ENCODE peak calls at places on chromosome 18, in eight cellular contexts. One of them, this sample, is unnamed. For H3K36me3, the result is how much of the 10 kb centered on the place peaks cover.

GRCh38 chr18:49476664-49477411 is 10.2 kb downstream of the C18orf32 start:
- DNase-seq in mesenchymal stem cell: peak
- DNase-seq in NT2/D1: no peak
- DNase-seq in uterus: no peak
- DNase-seq in hepatocyte: peak
- DNase-seq in pancreas: no peak
- DNase-seq in HepG2: no peak
- DNase-seq in tibial artery: no peak
- DNase-seq in this sample: peak

GRCh38 chr18:41690332-41691110 is 264.5 kb upstream of the PIK3C3 start:
- DNase-seq in mesenchymal stem cell: peak
- DNase-seq in NT2/D1: no peak
- DNase-seq in uterus: no peak
- DNase-seq in hepatocyte: no peak
- DNase-seq in pancreas: no peak
- DNase-seq in HepG2: no peak
- DNase-seq in tibial artery: no peak
- DNase-seq in this sample: peak

GRCh38 chr18:21341141-21341540 is 99.1 kb downstream of the GREB1L start:
- DNase-seq in mesenchymal stem cell: no peak
- DNase-seq in NT2/D1: no peak
- DNase-seq in uterus: no peak
- DNase-seq in hepatocyte: no peak
- DNase-seq in pancreas: no peak
- DNase-seq in HepG2: no peak
- DNase-seq in tibial artery: no peak
- DNase-seq in this sample: no peak

GRCh38 chr18:78634061-78634696 is 345.4 kb upstream of the SALL3 start:
- DNase-seq in mesenchymal stem cell: no peak
- DNase-seq in NT2/D1: no peak
- DNase-seq in uterus: no peak
- DNase-seq in hepatocyte: no peak
- DNase-seq in pancreas: no peak
- DNase-seq in HepG2: no peak
- DNase-seq in tibial artery: no peak
- DNase-seq in this sample: no peak

GRCh38 chr18:77334876-77335275 is 85.2 kb downstream of the GALR1 start:
- DNase-seq in mesenchymal stem cell: no peak
- DNase-seq in NT2/D1: no peak
- DNase-seq in uterus: no peak
- DNase-seq in hepatocyte: no peak
- DNase-seq in pancreas: no peak
- DNase-seq in HepG2: no peak
- DNase-seq in tibial artery: no peak
- DNase-seq in this sample: no peak

GRCh38 chr18:50662775-50663383 is 103.0 kb downstream of the MAPK4 start:
- DNase-seq in mesenchymal stem cell: no peak
- DNase-seq in NT2/D1: no peak
- DNase-seq in uterus: no peak
- DNase-seq in hepatocyte: no peak
- DNase-seq in pancreas: no peak
- DNase-seq in HepG2: no peak
- DNase-seq in tibial artery: no peak
- DNase-seq in this sample: no peak

GRCh38 chr18:75500510-75500909 is 73.0 kb upstream of the SMIM21 start:
- DNase-seq in mesenchymal stem cell: peak
- DNase-seq in NT2/D1: no peak
- DNase-seq in uterus: no peak
- DNase-seq in hepatocyte: peak
- DNase-seq in pancreas: no peak
- DNase-seq in HepG2: no peak
- DNase-seq in tibial artery: no peak
- DNase-seq in this sample: no peak

GRCh38 chr18:46360841-46361240 is 256.7 kb downstream of the HAUS1 start:
- DNase-seq in mesenchymal stem cell: no peak
- DNase-seq in NT2/D1: no peak
- DNase-seq in uterus: no peak
- DNase-seq in hepatocyte: no peak
- DNase-seq in pancreas: no peak
- DNase-seq in HepG2: no peak
- DNase-seq in tibial artery: no peak
- DNase-seq in this sample: no peak

GRCh38 chr18:36602620-36603019 is 226.2 kb downstream of the TPGS2 start:
- DNase-seq in mesenchymal stem cell: no peak
- DNase-seq in NT2/D1: no peak
- DNase-seq in uterus: no peak
- DNase-seq in hepatocyte: no peak
- DNase-seq in pancreas: no peak
- DNase-seq in HepG2: no peak
- DNase-seq in tibial artery: no peak
- DNase-seq in this sample: no peak

GRCh38 chr18:42287047-42287446 is 332.0 kb downstream of the PIK3C3 start:
- DNase-seq in mesenchymal stem cell: no peak
- DNase-seq in NT2/D1: no peak
- DNase-seq in uterus: no peak
- DNase-seq in hepatocyte: no peak
- DNase-seq in pancreas: no peak
- DNase-seq in HepG2: no peak
- DNase-seq in tibial artery: no peak
- DNase-seq in this sample: no peak

GRCh38 chr18:49021433-49022129 is 70.8 kb upstream of the SMAD7 start:
- DNase-seq in mesenchymal stem cell: peak
- DNase-seq in NT2/D1: no peak
- DNase-seq in uterus: no peak
- DNase-seq in hepatocyte: peak
- DNase-seq in pancreas: peak
- DNase-seq in HepG2: peak
- DNase-seq in tibial artery: no peak
- DNase-seq in this sample: peak

DNA sequence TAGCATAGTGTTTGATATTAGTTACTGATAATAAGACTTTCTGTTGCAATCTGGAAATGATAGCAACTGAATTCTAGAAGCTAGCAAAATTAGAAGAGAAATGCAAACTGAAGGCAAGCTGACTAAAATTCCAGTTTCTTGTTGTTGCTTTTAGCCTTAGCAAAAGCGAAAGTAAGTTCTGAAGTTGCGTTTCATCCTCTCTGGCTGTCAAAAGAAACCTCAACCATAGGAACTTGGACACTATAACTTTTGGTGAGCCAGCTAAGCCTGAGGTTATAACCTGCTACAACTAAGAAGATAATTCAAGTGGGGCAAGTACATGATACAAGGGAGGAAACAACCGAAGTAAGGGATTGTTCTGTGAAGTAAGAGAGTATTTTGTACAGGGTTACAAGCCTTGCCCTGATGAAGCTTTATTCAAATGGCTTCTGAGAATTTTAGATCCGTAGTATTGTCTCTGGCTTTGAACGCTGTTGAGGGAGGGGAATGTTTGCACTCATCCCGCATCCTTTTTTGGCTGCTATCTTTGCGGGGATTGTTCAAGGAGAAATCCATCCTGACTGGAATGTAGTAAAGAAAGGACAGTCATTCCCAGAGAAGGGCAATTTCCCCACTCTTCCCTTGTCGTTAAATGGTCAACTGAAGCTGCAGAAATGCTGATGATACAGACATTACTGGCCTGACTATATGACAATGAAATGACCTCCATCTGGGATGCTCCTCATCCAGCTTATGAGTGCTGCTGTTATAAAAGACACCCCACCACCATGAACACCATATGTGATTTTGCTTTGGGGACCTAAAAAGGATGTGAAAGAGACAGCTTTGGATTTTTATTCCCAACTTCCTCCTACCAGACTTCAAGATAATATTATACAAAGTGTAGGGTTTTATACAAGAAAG is 7.0 kb upstream of the TMX3 start:
- DNase-seq in mesenchymal stem cell: peak
- DNase-seq in NT2/D1: no peak
- DNase-seq in uterus: no peak
- DNase-seq in hepatocyte: no peak
- DNase-seq in pancreas: no peak
- DNase-seq in HepG2: no peak
- DNase-seq in tibial artery: no peak
- DNase-seq in this sample: no peak
- H3K4me3 ChIP-seq in mesenchymal stem cell: no peak
- H3K4me3 ChIP-seq in NT2/D1: no peak
- H3K4me3 ChIP-seq in uterus: peak
- H3K4me3 ChIP-seq in hepatocyte: no peak
- H3K4me3 ChIP-seq in pancreas: no peak
- H3K4me3 ChIP-seq in HepG2: no peak
- H3K4me3 ChIP-seq in tibial artery: peak
- H3K4me3 ChIP-seq in this sample: no peak

GRCh38 chr18:47846431-47846830 is 84.0 kb downstream of the SMAD2 start:
- DNase-seq in mesenchymal stem cell: peak
- DNase-seq in NT2/D1: no peak
- DNase-seq in uterus: no peak
- DNase-seq in hepatocyte: no peak
- DNase-seq in pancreas: no peak
- DNase-seq in HepG2: no peak
- DNase-seq in tibial artery: no peak
- DNase-seq in this sample: no peak

GRCh38 chr18:47847635-47848034 is 82.8 kb downstream of the SMAD2 start:
- DNase-seq in mesenchymal stem cell: no peak
- DNase-seq in NT2/D1: no peak
- DNase-seq in uterus: no peak
- DNase-seq in hepatocyte: no peak
- DNase-seq in pancreas: no peak
- DNase-seq in HepG2: no peak
- DNase-seq in tibial artery: no peak
- DNase-seq in this sample: no peak

DNA sequence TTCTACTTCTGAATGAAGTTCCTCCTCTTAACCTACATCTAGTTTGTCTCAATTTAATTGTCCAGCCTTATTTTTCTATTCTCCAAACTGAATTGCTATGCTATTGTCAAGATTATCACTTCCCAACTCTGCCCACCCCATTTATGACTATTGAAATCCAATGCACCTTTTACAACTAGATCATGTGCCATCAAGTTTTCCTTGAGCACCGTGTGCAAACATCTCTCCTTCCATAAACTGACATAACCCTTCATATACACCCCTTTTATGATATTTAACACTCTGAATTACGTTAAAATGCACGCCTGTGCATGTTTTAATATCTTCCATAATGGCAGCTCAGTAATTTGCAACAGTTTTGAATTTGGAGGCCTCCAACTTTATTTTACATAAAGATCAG is 85.6 kb downstream of the SMAD2 start:
- DNase-seq in mesenchymal stem cell: no peak
- DNase-seq in NT2/D1: no peak
- DNase-seq in uterus: no peak
- DNase-seq in hepatocyte: no peak
- DNase-seq in pancreas: no peak
- DNase-seq in HepG2: no peak
- DNase-seq in tibial artery: no peak
- DNase-seq in this sample: no peak
- H3K36me3 ChIP-seq in mesenchymal stem cell: under half
- H3K36me3 ChIP-seq in NT2/D1: half or more
- H3K36me3 ChIP-seq in uterus: under half
- H3K36me3 ChIP-seq in hepatocyte: under half
- H3K36me3 ChIP-seq in pancreas: under half
- H3K36me3 ChIP-seq in HepG2: under half
- H3K36me3 ChIP-seq in tibial artery: half or more
- H3K36me3 ChIP-seq in this sample: under half

DNA sequence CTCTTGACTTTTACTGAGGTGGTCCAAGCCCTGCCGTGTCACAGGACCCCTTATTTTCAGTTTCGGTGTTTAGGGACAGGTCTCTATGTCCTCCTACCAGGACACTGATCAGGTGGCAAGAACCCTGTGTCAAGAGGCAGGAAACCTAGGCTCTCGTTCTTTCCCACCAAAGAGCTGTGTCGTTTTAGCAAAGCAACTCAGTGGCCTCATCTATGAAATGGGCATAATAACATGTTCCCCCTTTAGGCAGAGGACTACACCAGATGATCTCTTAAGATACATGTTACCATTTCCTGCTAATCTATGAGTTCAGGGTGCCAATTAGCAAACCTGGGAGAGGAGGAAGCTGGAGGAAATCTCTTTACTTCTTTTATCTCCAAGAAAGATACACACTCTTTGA is 1.9 kb downstream of the RAB31 start:
- DNase-seq in mesenchymal stem cell: no peak
- DNase-seq in NT2/D1: no peak
- DNase-seq in uterus: no peak
- DNase-seq in hepatocyte: no peak
- DNase-seq in pancreas: no peak
- DNase-seq in HepG2: no peak
- DNase-seq in tibial artery: no peak
- DNase-seq in this sample: no peak
- H3K4me3 ChIP-seq in mesenchymal stem cell: no peak
- H3K4me3 ChIP-seq in NT2/D1: no peak
- H3K4me3 ChIP-seq in uterus: peak
- H3K4me3 ChIP-seq in hepatocyte: no peak
- H3K4me3 ChIP-seq in pancreas: no peak
- H3K4me3 ChIP-seq in HepG2: no peak
- H3K4me3 ChIP-seq in tibial artery: peak
- H3K4me3 ChIP-seq in this sample: peak

GRCh38 chr18:54157646-54158045 is 66.8 kb downstream of the MBD2 start:
- DNase-seq in mesenchymal stem cell: no peak
- DNase-seq in NT2/D1: no peak
- DNase-seq in uterus: no peak
- DNase-seq in hepatocyte: no peak
- DNase-seq in pancreas: no peak
- DNase-seq in HepG2: no peak
- DNase-seq in tibial artery: no peak
- DNase-seq in this sample: no peak

GRCh38 chr18:54161267-54161666 is 63.2 kb downstream of the MBD2 start:
- DNase-seq in mesenchymal stem cell: peak
- DNase-seq in NT2/D1: no peak
- DNase-seq in uterus: no peak
- DNase-seq in hepatocyte: no peak
- DNase-seq in pancreas: no peak
- DNase-seq in HepG2: no peak
- DNase-seq in tibial artery: no peak
- DNase-seq in this sample: no peak

GRCh38 chr18:54162431-54162830 is 62.0 kb downstream of the MBD2 start:
- DNase-seq in mesenchymal stem cell: peak
- DNase-seq in NT2/D1: no peak
- DNase-seq in uterus: no peak
- DNase-seq in hepatocyte: no peak
- DNase-seq in pancreas: no peak
- DNase-seq in HepG2: no peak
- DNase-seq in tibial artery: no peak
- DNase-seq in this sample: peak

GRCh38 chr18:54163458-54163857 is 61.0 kb downstream of the MBD2 start:
- DNase-seq in mesenchymal stem cell: no peak
- DNase-seq in NT2/D1: no peak
- DNase-seq in uterus: no peak
- DNase-seq in hepatocyte: no peak
- DNase-seq in pancreas: no peak
- DNase-seq in HepG2: no peak
- DNase-seq in tibial artery: no peak
- DNase-seq in this sample: no peak

DNA sequence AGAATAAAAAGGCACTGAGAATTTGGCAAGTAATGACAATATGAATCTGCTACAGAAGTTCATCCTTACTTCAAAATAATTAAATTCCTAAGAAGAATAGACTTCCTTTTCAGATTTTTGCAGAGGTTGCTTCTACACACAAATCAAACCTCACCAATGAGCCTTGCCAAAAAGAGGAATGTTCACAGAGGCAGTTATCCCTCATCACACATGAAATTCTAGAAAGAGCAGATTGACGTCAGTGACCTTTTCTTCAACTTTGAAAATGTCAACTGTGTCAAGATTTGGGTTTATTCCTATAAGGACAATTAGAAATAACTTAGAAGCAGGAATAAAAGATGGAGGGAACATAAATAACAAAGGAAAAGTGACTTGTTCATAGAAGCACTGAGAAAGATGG is 64.6 kb downstream of the MBD2 start:
- DNase-seq in mesenchymal stem cell: no peak
- DNase-seq in NT2/D1: no peak
- DNase-seq in uterus: no peak
- DNase-seq in hepatocyte: no peak
- DNase-seq in pancreas: no peak
- DNase-seq in HepG2: no peak
- DNase-seq in tibial artery: no peak
- DNase-seq in this sample: no peak
- H3K36me3 ChIP-seq in mesenchymal stem cell: under half
- H3K36me3 ChIP-seq in NT2/D1: under half
- H3K36me3 ChIP-seq in uterus: under half
- H3K36me3 ChIP-seq in hepatocyte: under half
- H3K36me3 ChIP-seq in pancreas: half or more
- H3K36me3 ChIP-seq in HepG2: under half
- H3K36me3 ChIP-seq in tibial artery: half or more
- H3K36me3 ChIP-seq in this sample: under half